ENCODE peak calls at places on chromosome 9, in five cellular contexts. F is HCT116, U is K562, N is GM12878, M is H1. Y is an unnamed sample.

GRCh38 chr9:100600511-100601079 is 22.7 kb downstream of the CAVIN4 start:
- DNase-seq in U (peak; percentile 67), N (no peak), M (no peak), F (no peak), Y (no peak)

GRCh38 chr9:12737871-12738270 is 36.9 kb upstream of the LURAP1L start:
- DNase-seq in N (no peak), F (no peak), U (no peak), M (no peak), Y (no peak)

GRCh38 chr9:116437411-116438370 is 249.4 kb upstream of the TRIM32 start:
- DNase-seq in N (no peak), U (peak; percentile 84), F (no peak), M (no peak), Y (no peak)

GRCh38 chr9:106675780-106676179 is 187.2 kb upstream of the ZNF462 start:
- DNase-seq in F (no peak), M (no peak), N (no peak), U (no peak), Y (no peak)

GRCh38 chr9:95425910-95426551 is 90.7 kb downstream of the PTCH1 start:
- DNase-seq in F (no peak), M (peak; percentile 64), N (no peak), U (peak; percentile 40), Y (peak; percentile 21)

GRCh38 chr9:91127653-91128052 is 234.1 kb downstream of the AUH start:
- DNase-seq in M (no peak), N (no peak), U (no peak), F (no peak), Y (no peak)

GRCh38 chr9:95511232-95511951 is 5.4 kb downstream of the PTCH1 start:
- DNase-seq in F (no peak), N (no peak), M (peak; percentile 92), U (peak; percentile 83), Y (peak; percentile 48)

GRCh38 chr9:65411336-65411735 is 126.3 kb upstream of the FOXD4L5 start:
- DNase-seq in N (no peak), M (no peak), U (no peak), F (no peak), Y (no peak)

GRCh38 chr9:116189683-116190082 is 36.1 kb downstream of the PAPPA start:
- DNase-seq in F (no peak), U (no peak), N (no peak), M (no peak), Y (no peak)

GRCh38 chr9:99199938-99200539 is 21.7 kb downstream of the ALG2 start:
- DNase-seq in U (no peak), F (no peak), M (no peak), N (no peak), Y (no peak)

DNA sequence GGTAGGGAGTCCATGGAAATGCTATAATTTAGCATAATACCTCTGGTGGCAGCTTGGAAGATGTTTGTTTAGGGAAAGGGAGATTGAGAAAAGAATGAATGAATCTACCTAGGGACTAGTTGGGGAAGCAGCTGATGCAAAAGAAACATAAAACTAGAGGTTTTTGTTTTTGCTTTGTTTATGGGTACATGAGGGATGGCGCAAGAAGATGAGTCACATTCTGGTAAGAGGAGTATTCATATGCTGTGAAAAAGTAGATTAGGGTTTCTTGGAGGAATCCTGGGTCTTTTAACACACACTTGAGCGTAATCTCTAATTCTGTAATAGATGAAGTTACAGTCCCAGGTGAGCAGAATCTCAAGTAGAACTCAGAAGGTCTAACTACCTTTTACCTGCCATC is 17.1 kb downstream of the C9orf43 start:
- DNase-seq in N (no peak), U (no peak), F (no peak), M (no peak), Y (no peak)
- TF ChIP-seq SRF in N (no peak), U (no peak), F (no peak), M (no peak), Y (no peak)

GRCh38 chr9:38443597-38443996 is 19.3 kb upstream of the IGFBPL1 start:
- DNase-seq in F (no peak), U (no peak), N (no peak), M (no peak), Y (no peak)

GRCh38 chr9:38442473-38443096 is 18.3 kb upstream of the IGFBPL1 start:
- DNase-seq in F (no peak), N (no peak), M (no peak), U (no peak), Y (no peak)

GRCh38 chr9:38443181-38443580 is 18.9 kb upstream of the IGFBPL1 start:
- DNase-seq in N (no peak), U (no peak), F (no peak), M (no peak), Y (peak; percentile 81)

GRCh38 chr9:38447703-38448102 is 23.4 kb upstream of the IGFBPL1 start:
- DNase-seq in N (no peak), U (no peak), F (no peak), M (no peak), Y (no peak)

DNA sequence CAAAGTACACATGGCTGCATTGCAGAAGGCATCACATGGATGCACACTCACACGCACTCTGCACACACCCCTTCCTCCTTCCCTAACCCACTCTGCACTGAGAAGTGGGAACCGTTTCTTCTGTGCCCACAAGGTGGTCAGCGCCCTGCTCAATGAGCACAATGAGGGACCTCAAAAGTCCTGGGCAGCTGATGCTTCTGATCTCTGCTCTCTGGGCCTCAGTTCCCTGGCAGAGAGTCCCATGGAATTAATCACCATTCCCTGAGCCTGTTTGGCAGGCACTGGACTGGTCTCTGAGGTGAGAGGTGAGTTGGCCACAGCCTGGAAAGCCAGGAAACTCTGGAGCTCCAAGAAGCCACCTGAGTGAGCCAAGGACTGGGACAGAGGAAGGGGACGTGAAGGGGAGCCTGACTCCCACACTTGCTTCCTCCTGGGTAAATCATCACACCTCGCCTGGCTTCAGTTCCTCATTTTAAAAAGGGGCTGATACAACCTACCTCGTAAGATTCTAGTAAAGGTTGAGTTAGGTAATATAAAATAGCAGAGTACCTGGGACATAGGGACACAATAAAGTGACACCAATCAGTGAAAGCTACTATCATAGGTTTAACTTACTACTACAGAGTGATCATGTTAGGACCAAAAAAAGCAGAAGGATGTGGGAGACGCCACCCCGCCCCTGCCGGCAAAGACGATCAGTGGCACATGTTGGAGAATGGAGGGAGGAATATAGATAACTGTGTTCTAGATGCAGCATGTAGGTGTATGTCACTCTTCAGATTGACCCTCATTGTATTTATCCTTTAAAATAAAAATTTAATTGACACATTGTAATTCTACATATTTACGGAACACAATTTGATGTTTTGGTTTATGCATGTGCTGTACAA is 21.1 kb upstream of the IGFBPL1 start:
- DNase-seq in N (no peak), U (no peak), M (no peak), F (no peak), Y (no peak)
- TF ChIP-seq SRF in N (no peak), U (no peak), M (no peak), F (no peak), Y (no peak)

DNA sequence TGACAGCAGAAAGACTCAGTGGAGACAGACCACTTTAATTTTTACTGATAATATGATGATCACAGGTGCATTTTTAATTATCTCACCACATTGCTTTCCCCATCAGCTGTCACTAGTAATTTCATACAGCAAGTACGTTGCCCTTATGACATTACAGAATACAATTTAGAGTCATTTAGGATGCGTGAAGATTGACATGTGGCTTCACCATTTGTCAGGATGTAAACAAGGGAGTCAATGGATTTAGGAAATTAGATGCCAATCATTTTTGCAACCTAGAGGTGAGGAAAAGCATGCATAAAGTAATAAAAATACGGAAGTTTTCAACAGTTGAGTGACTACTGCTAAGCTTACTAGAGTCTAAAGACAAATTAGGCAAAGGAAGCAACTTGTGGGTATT is 1129.6 kb downstream of the PTPRD start:
- DNase-seq in M (no peak), N (no peak), U (no peak), F (no peak), Y (no peak)
- TF ChIP-seq SRF in M (no peak), N (no peak), U (no peak), F (no peak), Y (no peak)

DNA sequence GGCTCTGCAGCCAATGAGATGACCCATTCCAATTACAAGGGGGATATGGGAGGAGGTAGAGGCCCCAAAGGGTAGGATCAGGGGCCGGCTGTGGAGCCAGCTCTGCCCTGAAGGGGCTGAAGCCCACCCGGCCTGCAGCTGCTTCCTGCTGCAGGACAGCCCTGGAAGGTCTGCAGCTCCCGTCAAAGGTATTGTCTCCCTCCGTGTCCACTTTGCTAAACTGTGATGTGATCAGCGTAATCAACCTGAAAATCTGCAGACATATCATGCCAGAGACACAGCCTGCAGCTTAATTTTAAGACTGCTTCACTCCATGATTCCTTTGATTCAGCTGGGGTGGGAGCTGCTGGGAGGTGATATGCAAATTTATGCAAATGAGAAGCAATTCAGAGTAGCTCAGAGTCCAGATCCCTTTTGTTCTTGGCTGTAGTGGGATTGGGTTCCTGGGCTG is 90.7 kb downstream of the GADD45G start:
- DNase-seq in M (peak; percentile 60), N (no peak), U (no peak), F (no peak), Y (no peak)
- TF ChIP-seq SRF in M (no peak), N (no peak), U (no peak), F (no peak), Y (no peak)

DNA sequence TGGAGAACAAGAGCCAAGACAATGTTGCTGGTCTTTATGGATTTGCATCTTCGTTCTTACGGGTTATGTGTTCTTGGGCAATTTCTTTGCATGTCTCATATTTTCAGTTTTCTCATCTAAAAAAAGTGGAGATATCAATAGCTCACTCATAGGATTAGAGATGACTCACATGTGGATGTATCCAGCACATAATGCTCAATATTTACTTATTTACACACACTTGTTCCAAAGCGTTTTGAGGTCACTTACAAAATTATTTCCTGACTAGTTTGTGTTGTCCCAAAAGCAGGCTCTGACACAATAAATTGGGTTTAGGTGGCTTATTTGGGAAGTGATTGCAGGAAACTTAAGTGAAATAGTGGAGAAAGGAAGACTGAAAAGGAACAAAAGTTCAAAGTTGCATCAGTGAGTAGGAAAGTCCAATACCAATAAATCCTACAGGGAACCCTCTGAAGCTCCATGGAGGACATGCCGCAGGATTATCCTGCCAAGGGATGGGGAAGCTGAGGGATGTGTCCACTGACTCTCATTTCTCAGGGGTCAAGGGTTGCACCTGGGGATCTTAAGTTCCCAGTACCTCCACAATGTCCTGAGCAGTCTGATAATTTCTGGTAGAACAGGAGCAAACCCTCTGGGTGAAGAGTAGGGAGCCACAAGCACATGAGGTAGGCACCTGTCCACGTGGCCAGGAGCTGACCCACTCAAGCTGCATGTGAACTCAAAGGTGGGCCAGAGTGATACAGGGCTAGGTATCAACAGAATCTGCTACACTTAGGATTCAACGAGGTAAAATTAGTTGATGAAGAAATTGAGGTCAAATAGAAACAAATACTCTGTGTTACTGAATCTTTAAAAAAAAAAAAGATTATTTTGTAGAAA is 37.4 kb upstream of the SLC44A1 start:
- DNase-seq in M (no peak), F (no peak), U (no peak), N (no peak), Y (no peak)
- TF ChIP-seq SRF in M (no peak), F (no peak), U (no peak), N (no peak), Y (no peak)

Y was measured in HepG2.